ENCODE peak calls at places on chromosome 20, in five cellular contexts. V is H1, W is IMR-90, K is neuronal stem cell, L is trophoblast cell. H is an unnamed sample.
A peak's percentile ranks its signal among the peaks of the same experiment; 100 is the strongest.

GRCh38 chr20:62487564-62488086 is 11.8 kb upstream of the GATA5 start:
- DNase-seq in V (no peak), W (no peak), L (no peak), K (no peak), H (no peak)

GRCh38 chr20:431012-431904 is 23.2 kb downstream of the RBCK1 start:
- DNase-seq in W (peak; percentile 68), V (no peak), L (peak; percentile 15), K (peak; percentile 43), H (peak; percentile 87)

GRCh38 chr20:57879437-57880115 is 169.8 kb upstream of the PMEPA1 start:
- DNase-seq in W (no peak), V (no peak), K (no peak), L (no peak), H (no peak)

GRCh38 chr20:11901127-11901526 is 16.6 kb upstream of the BTBD3 start:
- DNase-seq in L (no peak), W (peak; percentile 90), V (no peak), K (no peak), H (no peak)

GRCh38 chr20:50379049-50379990 is 130.9 kb upstream of the PTPN1 start:
- DNase-seq in V (no peak), W (peak; percentile 92), K (no peak), L (no peak), H (no peak)

GRCh38 chr20:24657878-24658620 is 188.6 kb downstream of the SYNDIG1 start:
- DNase-seq in V (no peak), K (no peak), L (no peak), W (no peak), H (no peak)

GRCh38 chr20:57289401-57290177 is 23.1 kb upstream of the BMP7 start:
- DNase-seq in V (no peak), L (no peak), K (no peak), W (peak; percentile 9), H (no peak)

GRCh38 chr20:54151511-54152226 is 22.1 kb downstream of the CYP24A1 start:
- DNase-seq in K (no peak), L (no peak), V (no peak), W (no peak), H (no peak)

GRCh38 chr20:42549496-42549895 is 640.2 kb downstream of the PTPRT start:
- DNase-seq in V (no peak), L (no peak), K (no peak), W (no peak), H (no peak)

GRCh38 chr20:51158226-51158625 is 135.3 kb upstream of the KCNG1 start:
- DNase-seq in K (no peak), V (no peak), L (no peak), W (no peak), H (no peak)

GRCh38 chr20:49230575-49231211 is 11.5 kb downstream of the DDX27 start:
- DNase-seq in V (no peak), W (peak; percentile 16), K (no peak), L (peak; percentile 80), H (peak; percentile 87)

GRCh38 chr20:46119028-46119546 is 973 bp downstream of the CD40 start:
- DNase-seq in W (no peak), K (no peak), L (no peak), V (no peak), H (no peak)

GRCh38 chr20:13200767-13201500 is 20.1 kb upstream of the ISM1 start:
- DNase-seq in W (no peak), L (no peak), V (no peak), K (peak; percentile 70), H (peak; percentile 18)

GRCh38 chr20:62831361-62831788 is 14.5 kb downstream of the COL9A3 start:
- DNase-seq in V (no peak), L (no peak), K (no peak), W (no peak), H (no peak)

GRCh38 chr20:12687476-12687875 is 321.3 kb upstream of the SPTLC3 start:
- DNase-seq in L (no peak), V (no peak), K (no peak), W (no peak), H (no peak)

GRCh38 chr20:45104786-45105185 is 3.9 kb upstream of the KCNS1 start:
- DNase-seq in W (peak; percentile 76), K (no peak), L (peak; percentile 85), V (no peak), H (no peak)

GRCh38 chr20:10649080-10649816 is 24.6 kb downstream of the JAG1 start:
- DNase-seq in L (no peak), W (no peak), V (no peak), K (no peak), H (peak; percentile 58)

GRCh38 chr20:10647471-10647870 is 26.3 kb downstream of the JAG1 start:
- DNase-seq in L (peak; percentile 79), W (no peak), K (no peak), V (no peak), H (peak; percentile 89)

GRCh38 chr20:10646886-10647420 is 26.8 kb downstream of the JAG1 start:
- DNase-seq in W (no peak), V (no peak), L (no peak), K (no peak), H (no peak)

GRCh38 chr20:10648651-10649050 is 25.1 kb downstream of the JAG1 start:
- DNase-seq in L (peak; percentile 56), V (no peak), K (no peak), W (peak; percentile 91), H (peak; percentile 46)

DNA sequence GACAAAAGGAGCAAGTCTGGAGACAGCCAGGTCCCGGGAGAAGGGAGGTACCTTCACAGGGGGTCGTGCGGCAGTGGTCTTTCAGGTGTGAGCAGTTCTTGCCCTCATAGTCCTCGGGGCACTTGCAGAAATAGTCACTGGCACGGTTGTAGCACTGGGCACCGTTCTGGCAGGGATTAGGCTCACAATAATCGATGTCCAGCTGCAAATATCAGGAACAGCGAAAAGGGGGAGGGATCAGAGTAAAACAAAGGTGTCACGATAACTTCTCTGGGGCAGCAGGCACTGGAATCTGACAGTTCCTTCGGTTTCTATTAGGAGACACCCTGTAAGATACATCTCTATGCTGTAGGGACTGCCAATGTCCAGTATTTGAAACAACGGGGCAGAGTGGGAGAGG is 25.9 kb downstream of the JAG1 start:
- DNase-seq in L (no peak), V (no peak), W (no peak), K (no peak), H (no peak)
- H2BK5ac ChIP-seq in L (peak overlapping the region; percentile 32), V (no peak overlapping the region), W (no peak overlapping the region), K (no peak overlapping the region), H (no peak overlapping the region)

GRCh38 chr20:35304956-35305355 is 12.7 kb upstream of the FAM83C start:
- DNase-seq in K (no peak), L (no peak), W (no peak), V (no peak), H (no peak)

GRCh38 chr20:35305682-35306556 is 13.7 kb upstream of the FAM83C start:
- DNase-seq in L (peak; percentile 98), W (peak; percentile 100), V (no peak), K (no peak), H (peak; percentile 75)

GRCh38 chr20:35306931-35307517 is 14.8 kb upstream of the FAM83C start:
- DNase-seq in L (peak; percentile 61), V (no peak), W (peak; percentile 84), K (peak; percentile 36), H (peak; percentile 85)

GRCh38 chr20:35311409-35311808 is 19.2 kb upstream of the FAM83C start:
- DNase-seq in V (no peak), W (peak; percentile 77), K (no peak), L (no peak), H (peak; percentile 58)

GRCh38 chr20:35307666-35308653 is 15.7 kb upstream of the FAM83C start:
- DNase-seq in K (no peak), W (peak; percentile 83), L (no peak), V (no peak), H (no peak)
- H2BK5ac ChIP-seq in K (no peak overlapping the region), W (peak overlapping the region; percentile 94), L (no peak overlapping the region), V (peak overlapping the region; percentile 18), H (no peak overlapping the region)

GRCh38 chr20:47319517-47320252 is 36.8 kb downstream of the ZMYND8 start:
- DNase-seq in K (no peak), L (peak; percentile 88), W (peak; percentile 74), V (peak; percentile 93), H (peak; percentile 98)

GRCh38 chr20:47318596-47319516 is 37.6 kb downstream of the ZMYND8 start:
- DNase-seq in L (peak; percentile 77), W (peak; percentile 69), K (no peak), V (no peak), H (peak; percentile 91)

GRCh38 chr20:47317127-47317895 is 39.2 kb downstream of the ZMYND8 start:
- DNase-seq in W (peak; percentile 98), V (no peak), K (no peak), L (peak; percentile 70), H (peak; percentile 97)

GRCh38 chr20:47318027-47318595 is 38.4 kb downstream of the ZMYND8 start:
- DNase-seq in V (peak; percentile 59), K (no peak), L (no peak), W (peak; percentile 65), H (peak; percentile 76)

GRCh38 chr20:47320990-47321805 is 35.3 kb downstream of the ZMYND8 start:
- DNase-seq in K (no peak), W (no peak), L (peak; percentile 40), V (no peak), H (peak; percentile 71)
- H2BK5ac ChIP-seq in K (no peak overlapping the region), W (peak overlapping the region; percentile 22), L (peak overlapping the region; percentile 44), V (peak overlapping the region; percentile 100), H (peak overlapping the region; percentile 45)

GRCh38 chr20:17790308-17790707 is 90.5 kb downstream of the BANF2 start:
- DNase-seq in W (peak; percentile 4), V (no peak), L (no peak), K (no peak), H (no peak)

GRCh38 chr20:17785007-17785406 is 85.2 kb downstream of the BANF2 start:
- DNase-seq in L (no peak), K (no peak), V (no peak), W (no peak), H (no peak)

GRCh38 chr20:17787816-17788215 is 88.0 kb downstream of the BANF2 start:
- DNase-seq in K (no peak), W (no peak), L (no peak), V (no peak), H (peak; percentile 38)

GRCh38 chr20:17782768-17783167 is 83.0 kb downstream of the BANF2 start:
- DNase-seq in W (no peak), L (no peak), V (no peak), K (no peak), H (no peak)

GRCh38 chr20:17786221-17786718 is 86.5 kb downstream of the BANF2 start:
- DNase-seq in V (no peak), K (no peak), W (peak; percentile 75), L (no peak), H (no peak)
- H2BK5ac ChIP-seq in V (no peak overlapping the region), K (no peak overlapping the region), W (no peak overlapping the region), L (no peak overlapping the region), H (no peak overlapping the region)

DNA sequence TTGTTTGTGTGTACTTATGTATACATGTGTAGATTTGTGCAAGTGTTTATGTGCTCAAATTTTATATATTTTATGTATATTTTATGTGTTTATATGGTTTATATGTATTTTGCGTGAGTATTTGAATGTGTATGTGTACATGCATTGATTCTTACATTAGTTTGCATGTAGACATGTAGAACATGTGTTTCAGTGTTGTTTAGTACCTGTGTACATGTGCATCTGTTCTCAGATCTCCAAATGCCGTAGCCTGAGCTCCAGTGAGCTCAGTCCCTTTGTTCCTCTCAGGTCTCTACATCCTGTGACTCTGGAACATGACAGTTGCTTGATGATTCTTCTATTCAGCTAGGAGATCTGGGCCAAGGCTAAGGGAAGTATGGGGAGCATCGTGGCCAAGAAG is 4.5 kb upstream of the DEFB119 start:
- DNase-seq in V (no peak), W (no peak), L (no peak), K (no peak), H (no peak)
- H2BK5ac ChIP-seq in V (no peak overlapping the region), W (no peak overlapping the region), L (no peak overlapping the region), K (no peak overlapping the region), H (no peak overlapping the region)